ENCODE peak calls at places on chromosomes 2 and 18, in seven cellular contexts. G is HFFc6; Y is A172; X is AG04450; H is AML-193; R is activated CD4-positive, alpha-beta T cell treated with anti-CD3 and anti-CD28 coated beads for 1 hour; J is stimulated activated CD8-positive, alpha-beta memory T cell treated with anti-CD3 and anti-CD28 coated beads, Interleukin-2, amount 100 ng/mL, for 1 hour. O is an unnamed sample.

GRCh38 chr18:24860978-24861680 is 400.7 kb downstream of the HRH4 start:
- DNase-seq in H (no peak), Y (no peak), G (no peak), R (no peak), X (no peak), J (no peak), O (no peak)

GRCh38 chr2:75595541-75596395 is 35.0 kb upstream of the EVA1A start:
- DNase-seq in R (no peak), Y (peak), H (no peak), J (no peak), X (peak), G (peak), O (no peak)

GRCh38 chr2:28915939-28916338 is 21.5 kb downstream of the WDR43 start:
- DNase-seq in X (no peak), R (no peak), Y (no peak), J (no peak), G (no peak), H (peak), O (no peak)

GRCh38 chr2:234690569-234691225 is 193.8 kb upstream of the ARL4C start:
- DNase-seq in J (no peak), G (no peak), H (no peak), Y (peak), X (no peak), R (no peak), O (no peak)

GRCh38 chr2:202718614-202719013 is 83.8 kb downstream of the FAM117B start:
- DNase-seq in Y (peak), H (no peak), R (no peak), X (peak), G (peak), J (no peak), O (peak)

GRCh38 chr18:26454616-26455015 is 93.7 kb downstream of the KCTD1 start:
- DNase-seq in X (no peak), G (no peak), Y (no peak), H (no peak), R (no peak), J (no peak), O (no peak)

GRCh38 chr2:33278245-33278943 is 198.1 kb upstream of the RASGRP3 start:
- DNase-seq in Y (no peak), X (no peak), R (no peak), J (no peak), G (no peak), H (no peak), O (no peak)

GRCh38 chr2:64711260-64711659 is 57.5 kb upstream of the SERTAD2 start:
- DNase-seq in G (no peak), X (no peak), R (no peak), Y (no peak), H (peak), J (no peak), O (no peak)

GRCh38 chr2:224354631-224355211 is 47.2 kb downstream of the FAM124B start:
- DNase-seq in G (no peak), Y (no peak), H (no peak), R (no peak), X (no peak), J (no peak), O (no peak)